ENCODE peak calls at places on chromosomes 12 and 14, in eight cellular contexts. Y is fibroblast of pulmonary artery, F is Caco-2, R is fibroblast of lung, A is IMR-90, Q is astrocyte of the spinal cord, I is A549, B is cardiac fibroblast. M is an unnamed sample.

GRCh38 chr12:52369220-52369619 is 1.9 kb upstream of the KRT85 start:
- DNase-seq in Q (no peak), B (no peak), F (no peak), Y (no peak), I (no peak), R (no peak), A (no peak), M (no peak)

GRCh38 chr12:123131291-123131831 is 19.5 kb downstream of the PITPNM2 start:
- DNase-seq in I (no peak), Y (no peak), B (peak; percentile 47), Q (no peak), A (no peak), R (peak; percentile 53), F (no peak), M (no peak)

GRCh38 chr14:65252471-65253255 is 150.3 kb upstream of the MAX start:
- DNase-seq in F (no peak), R (peak; percentile 32), B (no peak), A (no peak), Y (no peak), Q (no peak), I (no peak), M (no peak)

GRCh38 chr12:97276621-97277020 is 186.0 kb upstream of the RMST start:
- DNase-seq in Q (no peak), I (no peak), F (no peak), Y (no peak), R (no peak), A (no peak), B (no peak), M (no peak)

GRCh38 chr14:100619382-100620305 is 32.4 kb upstream of the BEGAIN start:
- DNase-seq in A (no peak), Q (no peak), B (no peak), Y (no peak), R (no peak), I (no peak), F (no peak), M (no peak)

GRCh38 chr12:114286145-114286544 is 119.8 kb downstream of the TBX5 start:
- DNase-seq in I (no peak), Y (no peak), B (no peak), F (no peak), R (no peak), A (no peak), Q (no peak), M (no peak)

GRCh38 chr14:52033131-52033642 is 35.7 kb downstream of the NID2 start:
- DNase-seq in F (no peak), B (peak; percentile 58), Y (no peak), A (peak; percentile 55), I (no peak), Q (peak; percentile 62), R (peak; percentile 68), M (no peak)

GRCh38 chr12:57008113-57008687 is 1.9 kb upstream of the ZBTB39 start:
- DNase-seq in A (peak; percentile 82), R (peak; percentile 54), Q (peak; percentile 73), I (peak; percentile 63), Y (peak; percentile 84), F (peak; percentile 61), B (peak; percentile 85), M (no peak)

GRCh38 chr12:102769323-102769916 is 147.6 kb downstream of the PAH start:
- DNase-seq in B (peak; percentile 66), A (peak; percentile 58), Y (peak; percentile 69), R (peak; percentile 38), F (peak; percentile 64), I (peak; percentile 61), Q (peak; percentile 57), M (peak; percentile 10)

GRCh38 chr12:78959556-78959955 is 95.0 kb downstream of the SYT1 start:
- DNase-seq in Y (peak; percentile 39), I (no peak), A (no peak), F (no peak), R (no peak), B (peak; percentile 44), Q (no peak), M (no peak)

GRCh38 chr12:49885118-49885517 is 18.6 kb downstream of the FAIM2 start:
- DNase-seq in B (no peak), Y (no peak), F (no peak), R (no peak), A (no peak), Q (no peak), I (no peak), M (no peak)

GRCh38 chr12:85580562-85581168 is 255.5 kb downstream of the RASSF9 start:
- DNase-seq in Q (no peak), F (no peak), A (no peak), I (no peak), B (peak; percentile 55), Y (peak; percentile 73), R (peak; percentile 55), M (no peak)

GRCh38 chr12:110780448-110780847 is 37.8 kb upstream of the PPP1CC start:
- DNase-seq in R (no peak), A (no peak), B (no peak), Q (no peak), F (no peak), I (no peak), Y (no peak), M (no peak)

GRCh38 chr12:12533238-12533829 is 29.3 kb downstream of the DUSP16 start:
- DNase-seq in F (peak; percentile 79), B (peak; percentile 19), Q (peak; percentile 9), R (peak; percentile 71), Y (no peak), I (no peak), A (no peak), M (no peak)

GRCh38 chr12:25130741-25131188 is 64.2 kb downstream of the DNAI7 start:
- DNase-seq in R (peak; percentile 47), A (peak; percentile 67), I (peak; percentile 21), B (peak; percentile 66), Q (peak; percentile 65), Y (peak; percentile 66), F (peak; percentile 52), M (no peak)

GRCh38 chr12:95789126-95790024 is 1.2 kb downstream of the NTN4 start:
- DNase-seq in F (peak; percentile 71), I (peak; percentile 50), B (no peak), Y (no peak), A (peak; percentile 13), R (no peak), Q (no peak), M (peak; percentile 1)

GRCh38 chr14:90785474-90785873 is 30.8 kb downstream of the TTC7B start:
- DNase-seq in A (no peak), I (no peak), B (peak; percentile 68), F (no peak), Q (peak; percentile 12), Y (peak; percentile 51), R (peak; percentile 27), M (no peak)

GRCh38 chr12:132525833-132526455 is 36.0 kb downstream of the FBRSL1 start:
- DNase-seq in Y (no peak), A (no peak), R (no peak), I (no peak), Q (no peak), F (no peak), B (no peak), M (no peak)

GRCh38 chr14:101040538-101041442 is 137.3 kb upstream of the RTL1 start:
- DNase-seq in Y (no peak), I (no peak), F (no peak), A (no peak), B (no peak), Q (no peak), R (no peak), M (no peak)

GRCh38 chr12:89883630-89884364 is 175.2 kb upstream of the ATP2B1 start:
- DNase-seq in R (peak; percentile 54), F (no peak), A (peak; percentile 48), Y (peak; percentile 70), Q (peak; percentile 70), B (peak; percentile 31), I (no peak), M (no peak)

GRCh38 chr12:110338754-110339153 is 57.7 kb downstream of the ATP2A2 start:
- DNase-seq in A (no peak), Y (peak; percentile 29), Q (no peak), F (no peak), B (peak; percentile 26), R (no peak), I (peak; percentile 49), M (no peak)

GRCh38 chr12:123223241-123223668 is 9.7 kb downstream of the MPHOSPH9 start:
- DNase-seq in R (no peak), Y (no peak), B (no peak), I (no peak), Q (no peak), A (no peak), F (no peak), M (peak; percentile 32)

GRCh38 chr14:88568196-88568595 is 5.4 kb downstream of the ZC3H14 start:
- DNase-seq in Y (no peak), I (no peak), R (no peak), B (no peak), F (no peak), A (no peak), Q (no peak), M (no peak)

GRCh38 chr14:103259801-103260628 is 74.0 kb upstream of the EIF5 start:
- DNase-seq in Y (no peak), R (peak; percentile 2), Q (no peak), I (no peak), B (no peak), F (no peak), A (no peak), M (no peak)
- H3K4me3 ChIP-seq in Y (peak overlapping the region; percentile 56), R (peak overlapping the region; percentile 72), Q (peak overlapping the region; percentile 45), I (peak overlapping the region; percentile 45), B (peak overlapping the region; percentile 19), F (peak overlapping the region; percentile 37), A (peak overlapping the region; percentile 85), M (no peak overlapping the region)

GRCh38 chr12:17215754-17216153 is 609.8 kb upstream of the LMO3 start:
- DNase-seq in B (no peak), Y (no peak), F (peak; percentile 25), Q (no peak), R (no peak), A (no peak), I (peak; percentile 6), M (no peak)
- TF ChIP-seq CTCF in B (no peak), Y (no peak), F (peak; percentile 16), Q (no peak), R (no peak), A (no peak), I (peak; percentile 52), M (no peak)

GRCh38 chr12:120869376-120869775 is 34.8 kb downstream of the SPPL3 start:
- DNase-seq in Y (no peak), I (no peak), F (no peak), B (no peak), R (no peak), A (no peak), Q (no peak), M (no peak)
- H3K4me3 ChIP-seq in Y (no peak overlapping the region), I (no peak overlapping the region), F (no peak overlapping the region), B (no peak overlapping the region), R (no peak overlapping the region), A (no peak overlapping the region), Q (no peak overlapping the region), M (no peak overlapping the region)

DNA sequence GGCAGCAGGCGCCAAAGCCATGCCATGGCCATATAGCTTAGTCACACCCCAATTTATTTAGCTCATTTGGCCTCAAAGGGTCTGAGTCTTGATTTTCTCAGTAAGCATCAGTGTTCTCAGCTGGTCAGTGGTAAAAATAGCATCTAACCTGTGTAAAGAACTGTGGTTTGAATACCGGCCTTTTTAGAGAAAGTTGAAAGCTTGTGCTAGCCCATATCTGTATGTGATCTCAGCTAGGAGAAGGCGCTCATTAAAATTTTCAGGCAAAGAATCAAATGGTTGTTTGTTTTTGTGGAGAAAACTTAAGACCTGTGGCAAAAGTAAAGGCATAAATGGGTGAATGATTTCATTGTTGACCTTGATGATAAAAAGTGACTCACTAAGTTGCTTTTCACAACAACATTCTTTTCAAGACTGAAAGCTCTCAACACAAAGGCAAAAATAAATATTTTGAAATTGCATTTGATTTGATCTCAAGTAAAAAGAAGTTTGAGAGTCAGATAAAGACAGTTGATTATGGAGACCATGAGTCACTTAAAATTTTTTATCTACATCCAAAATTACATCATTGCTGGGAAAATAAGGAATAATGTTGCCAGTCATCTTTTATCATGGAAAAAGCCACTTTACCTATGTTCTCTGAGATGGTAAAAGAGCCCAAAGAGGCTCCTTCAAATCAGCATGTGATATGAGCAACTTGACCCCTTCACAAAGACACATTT is 128.5 kb upstream of the RGS6 start:
- DNase-seq in Y (peak; percentile 51), B (peak; percentile 24), Q (peak; percentile 74), A (peak; percentile 68), R (peak; percentile 84), I (peak; percentile 10), F (no peak), M (no peak)
- TF ChIP-seq CTCF in Y (no peak), B (no peak), Q (no peak), A (no peak), R (no peak), I (no peak), F (no peak), M (no peak)